ENCODE peak calls at places on chromosomes 1 and 21, in six cellular contexts. E, Q, H, R, K and A are unnamed samples.

GRCh38 chr1:205376739-205377138 is 20.0 kb upstream of the KLHDC8A start:
- DNase-seq in E (no peak), Q (peak; percentile 93), H (no peak), R (no peak), K (peak; percentile 50), A (no peak)

GRCh38 chr1:80535446-80535845 is 1265.3 kb upstream of the ADGRL2 start:
- DNase-seq in E (no peak), Q (no peak), H (no peak), R (no peak), K (no peak), A (no peak)

GRCh38 chr1:29709711-29710169 is 473.4 kb downstream of the PTPRU start:
- DNase-seq in E (no peak), Q (no peak), H (peak; percentile 73), R (no peak), K (peak; percentile 99), A (no peak)

GRCh38 chr1:181104790-181105133 is 16.3 kb downstream of the IER5 start:
- DNase-seq in E (peak; percentile 45), Q (no peak), H (no peak), R (no peak), K (no peak), A (no peak)

GRCh38 chr1:7478142-7478796 is 292.8 kb upstream of the VAMP3 start:
- DNase-seq in E (no peak), Q (no peak), H (no peak), R (no peak), K (no peak), A (no peak)

GRCh38 chr1:6911229-6911941 is 126.1 kb downstream of the CAMTA1 start:
- DNase-seq in E (no peak), Q (no peak), H (no peak), R (no peak), K (no peak), A (no peak)

GRCh38 chr1:204094262-204095247 is 21.6 kb downstream of the SOX13 start:
- DNase-seq in E (no peak), Q (peak; percentile 36), H (no peak), R (peak; percentile 73), K (no peak), A (no peak)

GRCh38 chr1:174005032-174005431 is 17.1 kb downstream of the RC3H1 start:
- DNase-seq in E (no peak), Q (no peak), H (no peak), R (no peak), K (peak; percentile 18), A (no peak)

GRCh38 chr1:24540906-24541710 is 14.8 kb upstream of the NCMAP start:
- DNase-seq in E (no peak), Q (peak; percentile 83), H (peak; percentile 26), R (no peak), K (peak; percentile 56), A (no peak)

GRCh38 chr1:116971481-116971880 is 30.1 kb upstream of the CD101 start:
- DNase-seq in E (no peak), Q (no peak), H (no peak), R (no peak), K (no peak), A (no peak)

GRCh38 chr1:37267111-37267835 is 207.1 kb upstream of the ZC3H12A start:
- DNase-seq in E (no peak), Q (no peak), H (no peak), R (no peak), K (no peak), A (no peak)

DNA sequence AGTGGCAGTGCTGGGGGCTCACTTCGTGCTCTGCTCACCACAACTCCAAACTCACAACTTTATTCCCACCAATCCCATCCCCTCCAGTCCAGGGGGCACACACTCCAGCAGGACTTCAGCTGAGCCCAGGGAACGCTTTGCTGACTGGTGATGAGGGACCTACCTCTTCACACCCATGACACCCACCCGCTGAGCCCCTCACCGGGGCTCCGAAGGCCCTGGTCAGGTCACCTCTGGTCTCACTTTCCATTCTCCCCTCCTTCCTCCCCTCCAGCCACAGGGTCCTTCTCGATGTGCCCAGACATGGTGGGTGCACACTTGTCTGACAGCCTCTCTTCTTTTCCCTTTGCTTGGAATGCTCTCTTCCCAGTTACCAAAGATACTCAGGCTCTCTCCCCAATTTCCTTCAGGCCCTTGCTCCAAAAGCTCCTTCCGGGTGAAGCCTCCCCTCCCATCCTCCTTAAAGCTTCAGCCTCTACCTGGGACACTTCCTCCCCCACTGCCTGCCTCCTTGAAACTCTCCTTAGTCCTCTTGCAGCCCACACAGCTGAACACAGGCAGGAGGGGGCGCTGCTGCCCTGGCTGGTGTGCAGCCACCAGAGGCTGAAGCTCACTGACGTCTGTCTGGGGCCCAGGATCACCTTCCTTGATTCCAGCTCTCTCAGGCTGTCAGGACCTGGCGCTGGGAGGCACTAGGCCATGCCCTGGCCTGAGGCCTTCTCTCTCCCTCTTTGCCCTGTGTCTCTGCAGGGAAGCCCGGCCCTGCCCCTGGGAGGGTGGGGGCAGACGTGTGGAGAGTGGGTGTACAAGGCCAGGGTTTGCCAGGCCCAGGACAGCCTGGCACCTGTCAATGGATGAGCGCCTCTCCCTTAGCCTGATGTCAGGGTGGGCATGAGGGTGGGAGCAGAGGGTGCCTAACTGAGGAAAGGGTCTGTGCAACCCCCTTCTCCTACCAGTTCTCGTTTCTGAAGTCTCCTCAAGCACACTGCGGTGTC is 1.6 kb downstream of the KCNE1 start:
- DNase-seq in E (no peak), Q (peak; percentile 75), H (no peak), R (peak; percentile 87), K (peak; percentile 39), A (peak; percentile 76)
- H3K4me3 ChIP-seq in E (no peak overlapping the region), Q (no peak overlapping the region), H (no peak overlapping the region), R (no peak overlapping the region), K (no peak overlapping the region), A (no peak overlapping the region)

DNA sequence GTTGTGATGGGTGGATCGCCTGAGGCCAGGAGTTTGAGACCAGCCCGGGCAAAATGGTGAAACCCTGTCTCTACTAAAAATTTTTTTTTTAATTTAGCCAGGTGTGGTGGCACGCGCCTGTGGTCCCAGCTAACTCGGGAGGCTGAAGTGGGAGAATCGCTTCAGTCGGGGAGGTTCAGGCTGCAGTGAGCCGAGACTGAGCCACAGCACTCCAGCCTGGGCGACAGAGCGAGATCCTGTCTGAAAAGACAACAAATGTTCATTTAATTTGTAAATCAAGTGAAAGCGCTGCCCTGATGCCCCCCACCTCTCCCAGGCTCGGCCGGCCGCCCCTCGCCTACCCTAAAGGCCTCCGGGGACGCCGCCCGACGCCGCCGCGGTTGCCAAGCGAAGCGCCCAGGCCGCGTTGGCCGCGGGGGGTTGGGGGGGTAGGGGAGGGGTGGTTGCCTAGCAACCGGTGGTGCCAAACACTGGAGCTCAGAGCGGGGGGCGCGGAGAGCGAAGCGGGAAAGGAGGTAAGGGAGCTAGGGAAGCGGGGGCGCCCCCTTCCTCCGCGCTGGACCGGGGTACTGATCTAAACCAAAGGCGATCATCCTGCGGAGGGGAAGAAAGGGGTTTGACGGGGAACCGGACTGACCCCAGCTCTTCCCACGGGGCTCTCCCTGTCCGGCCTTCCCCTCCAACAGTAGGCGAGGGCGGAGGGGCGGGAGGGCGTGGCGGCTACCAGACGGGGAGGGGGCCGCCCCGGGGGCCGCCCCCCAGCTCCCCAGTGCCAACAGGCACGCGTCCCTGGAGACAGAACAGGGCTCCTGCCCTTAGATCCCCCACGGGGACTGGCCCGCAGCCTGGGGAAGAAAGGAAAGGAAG is at the start of gene TEKT2:
- DNase-seq in E (peak; percentile 55), Q (no peak), H (no peak), R (no peak), K (no peak), A (peak; percentile 57)
- H3K4me3 ChIP-seq in E (peak within 1 kb of the TSS; percentile 34), Q (no peak within 1 kb of the TSS), H (peak within 1 kb of the TSS; percentile 33), R (peak within 1 kb of the TSS; percentile 55), K (no peak within 1 kb of the TSS), A (peak within 1 kb of the TSS; percentile 58)

DNA sequence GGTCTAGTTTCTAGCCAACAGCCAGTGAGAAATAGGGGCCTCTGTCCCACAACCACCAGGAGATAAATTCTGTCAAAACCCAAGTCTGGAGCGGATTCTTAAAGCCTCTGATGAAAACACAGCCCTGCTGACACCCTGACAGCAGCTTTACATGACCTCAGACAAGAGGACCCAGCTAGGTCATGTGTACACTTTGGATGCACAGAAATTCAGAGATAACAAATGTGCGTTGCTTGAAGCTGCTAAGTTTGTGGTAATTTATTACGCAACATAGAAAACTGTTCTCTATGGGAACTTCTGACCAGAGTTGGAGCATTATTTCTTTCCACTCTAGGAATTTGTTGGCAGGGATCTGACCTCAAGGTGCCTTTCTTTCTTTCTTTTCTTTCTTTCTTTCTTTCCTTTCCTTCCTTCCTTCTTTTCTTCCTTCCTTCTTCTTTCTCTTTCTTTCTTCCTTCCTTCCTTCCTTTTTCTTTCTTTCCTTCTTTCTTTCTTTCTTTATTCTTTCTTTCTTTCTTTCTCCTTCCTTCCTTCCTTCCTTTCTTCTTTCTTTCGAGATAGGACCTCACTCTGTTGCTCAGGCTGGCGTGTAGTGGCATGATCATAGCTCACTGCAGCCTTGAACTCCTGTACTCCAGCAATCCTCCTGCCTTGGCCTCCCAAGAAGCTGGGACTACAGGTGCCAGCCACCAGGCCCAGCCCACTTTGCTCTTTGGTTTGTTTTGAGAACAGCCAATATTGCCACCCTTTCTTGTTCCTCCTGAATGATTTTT is 14.8 kb upstream of the HMGCS2 start:
- DNase-seq in E (no peak), Q (peak; percentile 4), H (no peak), R (no peak), K (peak; percentile 15), A (no peak)
- H3K4me3 ChIP-seq in E (no peak overlapping the region), Q (no peak overlapping the region), H (no peak overlapping the region), R (no peak overlapping the region), K (no peak overlapping the region), A (no peak overlapping the region)

GRCh38 chr1:19892628-19893168 is 10.5 kb downstream of the OTUD3 start:
- DNase-seq in E (no peak), Q (no peak), H (no peak), R (no peak), K (no peak), A (no peak)
- H3K4me3 ChIP-seq in E (no peak overlapping the region), Q (no peak overlapping the region), H (no peak overlapping the region), R (no peak overlapping the region), K (no peak overlapping the region), A (no peak overlapping the region)

GRCh38 chr1:13828454-13829151 is 128.6 kb downstream of the PRDM2 start:
- DNase-seq in E (peak; percentile 63), Q (peak; percentile 58), H (no peak), R (no peak), K (no peak), A (peak; percentile 57)
- H3K4me3 ChIP-seq in E (no peak overlapping the region), Q (no peak overlapping the region), H (no peak overlapping the region), R (no peak overlapping the region), K (no peak overlapping the region), A (no peak overlapping the region)

DNA sequence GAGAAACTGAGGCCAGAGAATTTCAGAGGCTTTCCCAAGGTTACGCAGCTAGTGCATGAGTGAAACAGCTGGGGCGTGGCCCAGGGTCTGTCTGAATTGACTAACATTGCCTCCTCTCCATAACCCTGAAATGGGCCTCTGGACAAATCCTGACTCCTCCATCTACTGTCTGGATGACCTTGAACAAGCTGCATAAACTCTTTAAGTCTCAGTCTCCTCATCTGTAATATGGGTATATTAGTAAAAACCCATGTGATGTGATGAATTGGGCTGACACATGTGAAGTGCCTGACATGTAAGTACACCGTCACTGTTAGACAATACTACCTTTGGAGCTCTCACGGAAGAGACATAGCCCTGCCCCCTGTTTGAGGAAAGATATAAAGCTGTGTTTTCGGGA is 12.3 kb upstream of the FGR start:
- DNase-seq in E (no peak), Q (no peak), H (no peak), R (no peak), K (no peak), A (no peak)
- H3K4me3 ChIP-seq in E (no peak overlapping the region), Q (no peak overlapping the region), H (no peak overlapping the region), R (no peak overlapping the region), K (no peak overlapping the region), A (no peak overlapping the region)

GRCh38 chr1:200530551-200531261 is 89.8 kb downstream of the KIF14 start:
- DNase-seq in E (no peak), Q (no peak), H (no peak), R (no peak), K (no peak), A (no peak)
- H3K4me3 ChIP-seq in E (no peak overlapping the region), Q (no peak overlapping the region), H (no peak overlapping the region), R (no peak overlapping the region), K (no peak overlapping the region), A (no peak overlapping the region)